ENCODE peak calls at places on chromosomes 4 and X, in ten cellular contexts. A is A549, G is tibial nerve, Z is stomach, C is IMR-90, B is heart left ventricle, X is sigmoid colon, O is uterus, W is spleen, F is transverse colon. P is an unnamed sample.

GRCh38 chr4:168811793-168812651 is 198.0 kb downstream of the CBR4 start:
- DNase-seq in A (no peak), G (no peak), Z (no peak), C (peak), B (no peak), X (peak), O (peak), W (no peak), F (no peak), P (no peak)

GRCh38 chrX:54798137-54798536 is at the start of gene ITIH6:
- DNase-seq in A (no peak), G (no peak), Z (no peak), C (no peak), B (no peak), X (no peak), O (no peak), W (no peak), F (no peak), P (no peak)

GRCh38 chr4:159764343-159764952 is 661.6 kb downstream of the RAPGEF2 start:
- DNase-seq in A (peak), G (peak), Z (no peak), C (no peak), B (no peak), X (no peak), O (no peak), W (no peak), F (no peak), P (no peak)

GRCh38 chr4:168509786-168510185 is 12.9 kb downstream of the PALLD start:
- DNase-seq in A (no peak), G (no peak), Z (no peak), C (peak), B (no peak), X (no peak), O (no peak), W (no peak), F (no peak), P (no peak)

GRCh38 chrX:71169586-71169985 is 24.9 kb downstream of the NLGN3 start:
- DNase-seq in A (no peak), G (no peak), Z (no peak), C (no peak), B (no peak), X (no peak), O (no peak), W (peak), F (no peak), P (no peak)

GRCh38 chr4:77202491-77202890 is 45.5 kb downstream of the CCNG2 start:
- DNase-seq in A (no peak), G (no peak), Z (no peak), C (no peak), B (no peak), X (no peak), O (no peak), W (no peak), F (peak), P (no peak)

GRCh38 chrX:97021680-97022079 is 138.0 kb downstream of the RPA4 start:
- DNase-seq in A (no peak), G (no peak), Z (no peak), C (peak), B (no peak), X (no peak), O (no peak), W (no peak), F (no peak), P (no peak)

GRCh38 chrX:11757729-11758399 is at the start of gene MSL3:
- DNase-seq in A (peak), G (peak), Z (peak), C (peak), B (peak), X (peak), O (peak), W (peak), F (peak), P (no peak)

GRCh38 chr4:113832795-113833194 is 71.3 kb upstream of the CAMK2D start:
- DNase-seq in A (no peak), G (no peak), Z (no peak), C (no peak), B (no peak), X (no peak), O (no peak), W (no peak), F (no peak), P (no peak)

GRCh38 chr4:88104902-88105610 is 53.4 kb downstream of the ABCG2 start:
- DNase-seq in A (no peak), G (no peak), Z (no peak), C (peak), B (no peak), X (no peak), O (no peak), W (no peak), F (no peak), P (no peak)

GRCh38 chrX:76127341-76127740 is 45.5 kb upstream of the PBDC1 start:
- DNase-seq in A (no peak), G (no peak), Z (no peak), C (no peak), B (no peak), X (no peak), O (no peak), W (no peak), F (no peak), P (no peak)

GRCh38 chr4:181235361-181235760 is 1007.8 kb upstream of the TENM3 start:
- DNase-seq in A (no peak), G (no peak), Z (no peak), C (no peak), B (no peak), X (no peak), O (no peak), W (no peak), F (no peak), P (no peak)

GRCh38 chrX:118862990-118863389 is 39.4 kb downstream of the ZCCHC12 start:
- DNase-seq in A (no peak), G (no peak), Z (no peak), C (no peak), B (no peak), X (no peak), O (no peak), W (no peak), F (no peak), P (no peak)

GRCh38 chr4:3407930-3408792 is 33.6 kb upstream of the HGFAC start:
- DNase-seq in A (no peak), G (no peak), Z (no peak), C (no peak), B (no peak), X (peak), O (peak), W (peak), F (no peak), P (peak)
- TF ChIP-seq CTCF in A (no peak), G (no peak), Z (no peak), C (no peak), B (no peak), X (no peak), O (no peak), W (no peak), F (no peak), P (no peak)

DNA sequence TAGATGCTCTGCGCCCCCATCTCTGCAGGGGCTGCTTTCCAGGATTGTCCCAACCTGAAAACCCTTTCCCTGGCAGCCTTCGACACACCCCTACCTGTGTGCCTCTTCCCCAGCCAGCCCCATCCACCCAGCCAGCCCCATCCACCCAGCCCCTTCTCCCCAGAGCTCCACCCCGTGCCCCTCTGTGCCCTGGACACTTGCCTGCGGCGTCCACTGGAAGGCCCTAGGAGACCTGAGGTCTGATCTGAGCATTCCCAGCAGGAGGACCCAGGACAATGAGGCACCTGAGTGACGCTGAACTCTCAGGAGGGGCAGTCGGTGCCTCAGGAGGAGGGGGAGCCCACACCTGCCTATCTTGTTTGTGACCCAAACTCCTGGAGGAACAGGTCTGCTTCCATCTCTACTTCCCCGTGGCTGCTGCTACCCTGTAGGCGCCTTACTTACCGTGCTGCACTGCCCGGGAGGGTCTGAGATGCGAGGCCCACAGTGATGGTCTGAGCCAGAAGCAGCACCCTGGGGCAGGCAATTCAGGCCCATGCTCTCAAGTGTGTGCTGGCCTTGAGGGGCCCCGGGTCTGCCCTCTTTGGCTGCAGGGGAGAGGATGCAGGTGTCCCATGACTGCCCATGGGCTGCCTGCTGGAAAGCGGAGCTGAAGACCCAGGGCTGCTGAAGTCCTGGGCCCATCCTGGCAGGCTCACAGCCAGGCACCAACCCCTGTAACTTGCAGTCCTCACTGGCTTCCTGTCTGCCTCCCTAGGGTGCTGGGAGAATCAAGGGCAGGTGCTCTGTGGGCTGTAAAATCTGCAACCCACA is 4.9 kb downstream of the LRPAP1 start:
- DNase-seq in A (no peak), G (no peak), Z (no peak), C (no peak), B (no peak), X (peak), O (no peak), W (peak), F (no peak), P (no peak)
- H3K4me3 ChIP-seq in A (no peak), G (no peak), Z (no peak), C (no peak), B (no peak), X (no peak), O (no peak), W (no peak), F (no peak), P (no peak)

GRCh38 chrX:107675823-107676555 is 47.7 kb downstream of the PRPS1 start:
- DNase-seq in A (no peak), G (peak), Z (no peak), C (peak), B (no peak), X (peak), O (peak), W (no peak), F (no peak), P (no peak)

GRCh38 chrX:107677909-107678308 is 49.6 kb downstream of the PRPS1 start:
- DNase-seq in A (no peak), G (no peak), Z (no peak), C (no peak), B (no peak), X (no peak), O (no peak), W (no peak), F (no peak), P (no peak)

GRCh38 chrX:107675365-107675654 is 47.0 kb downstream of the PRPS1 start:
- DNase-seq in A (no peak), G (no peak), Z (no peak), C (no peak), B (no peak), X (no peak), O (no peak), W (no peak), F (no peak), P (no peak)

GRCh38 chrX:107677501-107677901 is 49.2 kb downstream of the PRPS1 start:
- DNase-seq in A (no peak), G (no peak), Z (no peak), C (no peak), B (no peak), X (no peak), O (no peak), W (no peak), F (no peak), P (no peak)

GRCh38 chrX:107676559-107677378 is 48.5 kb downstream of the PRPS1 start:
- DNase-seq in A (peak), G (peak), Z (peak), C (peak), B (peak), X (peak), O (peak), W (peak), F (peak), P (peak)
- TF ChIP-seq POLR2A in A (peak), G (no peak), Z (no peak), C (peak), B (no peak), X (peak), O (peak), W (peak), F (peak), P (no peak)

GRCh38 chr4:118684873-118685811 is at the start of gene METTL14:
- DNase-seq in A (peak), G (peak), Z (peak), C (peak), B (peak), X (peak), O (peak), W (peak), F (peak), P (peak)
- TF ChIP-seq CTCF in A (no peak), G (peak), Z (no peak), C (peak), B (no peak), X (no peak), O (peak), W (no peak), F (peak), P (no peak)